ENCODE peak calls at places on chromosomes 13 and 19, in five cellular contexts. B is OCI-LY7, S is GM23248, W is endodermal cell, M is psoas muscle. P is an unnamed sample.

GRCh38 chr13:90416519-90416918 is 931.0 kb upstream of the MIR17HG start:
- DNase-seq in B (no peak), S (peak), W (peak), M (no peak), P (no peak)

GRCh38 chr13:28607187-28607955 is 51.6 kb upstream of the POMP start:
- DNase-seq in B (no peak), S (no peak), W (no peak), M (no peak), P (no peak)

GRCh38 chr19:45138303-45138751 is 22.5 kb downstream of the NKPD1 start:
- DNase-seq in B (peak), S (no peak), W (no peak), M (no peak), P (no peak)

GRCh38 chr13:74158028-74158427 is 23.8 kb upstream of the KLF12 start:
- DNase-seq in B (no peak), S (no peak), W (no peak), M (no peak), P (no peak)

GRCh38 chr13:112150352-112150751 is 83.4 kb downstream of the SOX1 start:
- DNase-seq in B (no peak), S (no peak), W (no peak), M (no peak), P (no peak)

GRCh38 chr13:45392811-45393210 is 25.4 kb downstream of the SLC25A30 start:
- DNase-seq in B (no peak), S (no peak), W (no peak), M (no peak), P (no peak)

GRCh38 chr19:33499671-33500506 is 21.7 kb downstream of the PEPD start:
- DNase-seq in B (no peak), S (no peak), W (no peak), M (no peak), P (no peak)

GRCh38 chr19:35224681-35225604 is 3.6 kb downstream of the FAM187B start:
- DNase-seq in B (peak), S (no peak), W (peak), M (no peak), P (no peak)

GRCh38 chr19:50580970-50581636 is 12.9 kb upstream of the LRRC4B start:
- DNase-seq in B (no peak), S (no peak), W (no peak), M (no peak), P (no peak)

GRCh38 chr19:1811472-1811894 is 593 bp downstream of the ATP8B3 start:
- DNase-seq in B (peak), S (peak), W (no peak), M (peak), P (no peak)

GRCh38 chr19:33194884-33195710 is 967 bp downstream of the LRP3 start:
- DNase-seq in B (no peak), S (peak), W (peak), M (no peak), P (no peak)

GRCh38 chr13:20997301-20998061 is 63.9 kb downstream of the LATS2 start:
- DNase-seq in B (no peak), S (peak), W (peak), M (peak), P (no peak)

GRCh38 chr13:18951412-18951811 is 230.2 kb downstream of the TUBA3C start:
- DNase-seq in B (no peak), S (no peak), W (no peak), M (no peak), P (no peak)

GRCh38 chr19:7137120-7137519 is 67.6 kb downstream of the ZNF557 start:
- DNase-seq in B (no peak), S (no peak), W (no peak), M (no peak), P (no peak)

GRCh38 chr13:110699148-110700145 is 6.5 kb downstream of the CARS2 start:
- DNase-seq in B (no peak), S (no peak), W (no peak), M (no peak), P (no peak)

GRCh38 chr19:33133438-33134031 is 1.6 kb downstream of the WDR88 start:
- DNase-seq in B (no peak), S (no peak), W (peak), M (no peak), P (no peak)

GRCh38 chr13:100526299-100527030 is 62.1 kb downstream of the GGACT start:
- DNase-seq in B (no peak), S (no peak), W (peak), M (no peak), P (no peak)

GRCh38 chr19:12891553-12892021 is 627 bp downstream of the GCDH start:
- DNase-seq in B (no peak), S (no peak), W (peak), M (no peak), P (no peak)

GRCh38 chr19:35959040-35959967 is 23.1 kb downstream of the LRFN3 start:
- DNase-seq in B (no peak), S (peak), W (peak), M (peak), P (no peak)

GRCh38 chr13:109509154-109509905 is 277.1 kb downstream of the IRS2 start:
- DNase-seq in B (no peak), S (peak), W (no peak), M (no peak), P (no peak)

GRCh38 chr13:30743319-30744055 is 8.1 kb downstream of the ALOX5AP start:
- DNase-seq in B (no peak), S (peak), W (no peak), M (peak), P (no peak)

GRCh38 chr13:21719463-21719862 is 48.6 kb downstream of the FGF9 start:
- DNase-seq in B (no peak), S (no peak), W (no peak), M (no peak), P (no peak)

GRCh38 chr19:16588824-16589577 is 16.8 kb upstream of the SLC35E1 start:
- DNase-seq in B (no peak), S (no peak), W (no peak), M (peak), P (no peak)

DNA sequence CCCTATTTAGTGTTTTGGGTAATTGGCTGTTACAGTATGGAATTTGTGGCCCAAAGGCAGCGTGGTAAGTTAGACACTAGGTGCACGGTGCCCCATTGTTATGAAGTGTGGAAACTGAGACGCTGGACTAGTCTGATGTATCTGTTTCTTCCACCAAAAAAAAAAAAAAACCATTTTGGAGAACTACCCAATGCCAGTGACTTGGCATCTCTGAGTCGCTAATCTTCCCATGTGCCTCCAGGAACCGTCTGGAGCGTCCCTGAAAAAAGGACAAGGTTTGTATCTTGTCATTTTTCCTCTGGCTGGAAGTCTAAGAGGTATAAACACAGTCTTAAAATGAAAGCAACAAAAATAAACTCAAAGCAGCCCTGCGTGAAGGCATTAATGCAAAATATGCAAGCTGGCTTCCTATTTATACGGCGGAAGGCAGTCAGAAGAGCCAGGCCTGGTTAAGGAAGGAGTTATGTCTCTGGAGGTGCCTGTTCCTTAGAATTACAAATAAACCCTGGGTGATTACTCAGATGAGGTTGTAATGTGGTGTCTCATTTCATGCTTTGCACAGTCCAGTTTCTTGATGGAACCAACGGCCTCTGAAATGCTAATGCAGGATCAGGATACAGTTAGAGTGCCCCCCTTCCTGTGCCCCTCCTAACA is 20.2 kb downstream of the ACTN4 start:
- DNase-seq in B (no peak), S (peak), W (no peak), M (peak), P (no peak)
- H3K4me3 ChIP-seq in B (peak), S (peak), W (no peak), M (peak), P (no peak)

DNA sequence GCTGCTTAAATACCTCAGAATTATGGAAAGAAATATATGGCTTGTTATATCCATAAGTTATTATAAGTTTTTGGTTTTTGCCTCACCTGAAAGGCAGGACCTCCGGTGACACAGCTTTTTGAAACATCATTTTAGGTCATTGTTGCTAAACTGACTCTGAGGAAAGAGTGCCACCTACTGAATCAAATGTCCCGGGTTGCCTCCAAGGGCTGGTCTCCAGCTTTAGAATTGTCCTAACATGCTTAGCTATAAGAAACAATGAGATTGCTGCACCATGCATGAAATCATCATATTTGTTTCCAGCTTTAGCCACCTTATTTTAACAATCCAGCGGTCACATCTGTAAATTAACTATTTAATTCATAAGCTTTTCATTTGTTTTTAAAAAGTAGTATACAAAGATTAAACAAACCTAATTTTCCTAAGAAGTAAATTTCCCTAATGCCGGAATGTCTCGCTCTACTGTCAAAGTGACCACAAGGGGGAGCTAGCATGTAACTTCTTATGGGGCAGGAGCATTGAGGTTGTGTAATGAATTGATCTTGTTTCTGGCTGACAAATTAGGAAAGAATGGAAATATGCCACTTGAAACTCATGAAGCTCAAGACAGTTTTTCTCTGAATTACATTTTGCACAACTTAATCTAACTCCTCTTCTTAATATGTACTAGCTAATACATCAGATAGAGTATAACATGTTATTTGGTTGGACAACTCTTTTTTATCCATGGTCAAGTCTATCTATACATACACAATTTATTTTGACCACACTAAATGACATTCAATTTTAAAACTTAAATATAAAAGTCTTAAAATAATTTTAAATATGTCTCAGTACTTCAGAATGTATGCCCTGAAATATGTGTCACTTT is 6.7 kb upstream of the PCDH17 start:
- DNase-seq in B (peak), S (peak), W (peak), M (no peak), P (peak)
- H3K4me3 ChIP-seq in B (no peak), S (no peak), W (no peak), M (no peak), P (no peak)

GRCh38 chr19:56839665-56840451 is 668 bp downstream of the PEG3 start:
- DNase-seq in B (no peak), S (no peak), W (no peak), M (peak), P (no peak)

GRCh38 chr19:56842421-56842820 is 1.9 kb upstream of the PEG3 start:
- DNase-seq in B (no peak), S (no peak), W (no peak), M (no peak), P (no peak)

GRCh38 chr19:56838930-56839664 is 1.4 kb downstream of the PEG3 start:
- DNase-seq in B (no peak), S (peak), W (no peak), M (peak), P (no peak)

GRCh38 chr19:56841194-56841546 is 644 bp upstream of the PEG3 start:
- DNase-seq in B (no peak), S (no peak), W (no peak), M (no peak), P (no peak)

DNA sequence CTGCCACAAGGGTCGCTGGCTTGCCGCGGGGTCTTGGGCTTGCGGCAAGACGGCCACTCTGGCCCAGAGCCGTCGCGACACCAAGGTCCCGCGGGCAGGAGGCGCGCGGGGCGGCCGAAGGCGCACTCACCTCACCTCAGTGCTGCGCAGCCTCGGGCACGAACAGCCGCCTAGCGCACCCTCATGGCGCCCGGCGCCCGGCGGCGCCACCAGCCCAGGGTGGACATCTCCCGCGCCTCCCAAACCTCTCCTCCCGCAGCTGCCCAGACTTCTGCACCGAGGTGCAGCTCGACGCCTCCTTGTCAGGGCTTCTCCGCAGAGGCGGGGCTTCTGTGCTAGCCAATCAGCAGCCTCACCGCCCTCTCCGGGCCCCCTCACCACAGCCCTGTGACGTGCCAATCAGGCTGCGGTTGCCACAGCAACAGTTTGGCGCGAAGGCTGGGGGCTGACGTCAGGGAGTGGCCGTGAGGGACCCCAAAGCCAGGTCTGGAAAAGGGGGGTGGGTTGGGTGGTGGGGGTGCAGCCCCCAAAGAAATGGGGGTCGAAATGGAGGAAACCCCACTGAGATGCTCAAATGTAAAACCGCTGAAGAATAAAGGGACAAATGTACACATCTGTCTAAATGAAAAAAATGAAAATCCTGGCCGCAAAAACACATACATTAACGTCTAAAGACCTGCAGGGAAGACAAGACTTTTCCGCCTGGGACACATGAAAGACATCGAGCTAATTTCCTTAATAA is at the start of the genes PEG3 and ZIM2:
- DNase-seq in B (no peak), S (peak), W (no peak), M (peak), P (no peak)
- H3K4me3 ChIP-seq in B (no peak), S (peak), W (no peak), M (peak), P (no peak)

GRCh38 chr19:54574051-54574450 is 461 bp downstream of the LILRA2 start:
- DNase-seq in B (no peak), S (no peak), W (no peak), M (no peak), P (no peak)

GRCh38 chr19:54573330-54573872 is at the start of gene LILRA2:
- DNase-seq in B (peak), S (no peak), W (no peak), M (no peak), P (no peak)

GRCh38 chr19:54570316-54570715 is 3.3 kb upstream of the LILRA2 start:
- DNase-seq in B (no peak), S (no peak), W (no peak), M (no peak), P (no peak)

GRCh38 chr19:54574527-54575056 is 1.0 kb downstream of the LILRA2 start:
- DNase-seq in B (no peak), S (no peak), W (no peak), M (no peak), P (no peak)

DNA sequence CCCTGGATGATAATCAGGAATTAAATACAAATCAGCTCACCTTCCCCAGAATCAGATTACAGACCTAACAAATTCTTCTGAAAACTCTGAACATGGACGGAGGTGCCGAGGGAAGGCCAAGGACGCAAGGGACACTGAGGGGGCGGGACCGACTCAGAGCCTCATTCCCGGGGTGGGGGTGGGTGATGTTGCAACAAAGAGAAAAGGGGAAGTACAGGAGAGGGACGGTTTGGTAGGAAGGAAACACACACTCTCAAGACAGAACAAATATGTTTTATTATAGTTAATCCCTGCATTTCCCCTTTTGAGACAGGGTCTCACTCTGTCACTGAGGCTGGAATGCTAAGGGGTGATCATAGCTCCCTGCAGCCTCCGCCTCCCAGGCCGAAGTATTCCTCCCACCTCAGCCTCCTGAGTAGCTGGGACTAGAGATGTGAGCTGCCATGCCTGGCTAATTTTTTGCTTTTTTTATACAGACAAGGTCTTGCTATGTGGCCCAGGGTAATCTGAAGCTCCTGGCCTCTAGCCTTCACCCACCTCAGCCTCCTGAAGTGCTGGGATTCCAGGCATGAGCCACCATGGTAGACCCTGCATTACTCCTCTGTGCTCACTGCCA is 786 bp upstream of the LILRA2 start:
- DNase-seq in B (peak), S (no peak), W (no peak), M (no peak), P (no peak)
- H3K4me3 ChIP-seq in B (peak), S (no peak), W (no peak), M (no peak), P (no peak)

GRCh38 chr19:14019100-14019499 is 8.8 kb upstream of the RLN3 start:
- DNase-seq in B (peak), S (no peak), W (no peak), M (no peak), P (no peak)
- H3K4me3 ChIP-seq in B (peak), S (no peak), W (no peak), M (no peak), P (no peak)

GRCh38 chr19:18612051-18612771 is 459 bp upstream of the TMEM59L start:
- DNase-seq in B (no peak), S (no peak), W (no peak), M (no peak), P (no peak)
- H3K4me3 ChIP-seq in B (peak), S (peak), W (peak), M (peak), P (peak)

DNA sequence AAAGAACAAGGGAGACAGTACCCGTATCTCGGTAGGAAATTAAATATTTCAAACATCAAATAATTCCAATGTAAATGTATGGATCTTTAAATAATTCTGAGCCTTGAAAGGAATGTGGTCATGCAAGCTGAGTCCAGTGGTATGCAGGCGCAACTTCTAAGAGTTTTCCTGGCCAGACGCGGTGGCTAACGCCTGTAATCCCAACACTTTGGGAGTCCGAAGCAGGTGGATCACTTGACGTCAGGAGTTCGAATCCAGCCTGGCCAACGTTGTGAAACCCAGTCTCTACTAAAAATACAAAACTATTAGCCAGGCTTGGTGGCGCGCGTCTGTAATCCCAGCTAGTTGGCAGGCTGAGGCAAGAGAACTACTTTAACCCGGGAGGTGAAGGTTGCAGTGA is 1.1 kb upstream of the ZNF845 start:
- DNase-seq in B (no peak), S (no peak), W (no peak), M (no peak), P (no peak)
- H3K4me3 ChIP-seq in B (no peak), S (peak), W (no peak), M (peak), P (no peak)

GRCh38 chr19:3405261-3405653 is 38.9 kb downstream of the NFIC start:
- DNase-seq in B (no peak), S (no peak), W (no peak), M (no peak), P (no peak)
- H3K4me3 ChIP-seq in B (no peak), S (peak), W (no peak), M (peak), P (no peak)

DNA sequence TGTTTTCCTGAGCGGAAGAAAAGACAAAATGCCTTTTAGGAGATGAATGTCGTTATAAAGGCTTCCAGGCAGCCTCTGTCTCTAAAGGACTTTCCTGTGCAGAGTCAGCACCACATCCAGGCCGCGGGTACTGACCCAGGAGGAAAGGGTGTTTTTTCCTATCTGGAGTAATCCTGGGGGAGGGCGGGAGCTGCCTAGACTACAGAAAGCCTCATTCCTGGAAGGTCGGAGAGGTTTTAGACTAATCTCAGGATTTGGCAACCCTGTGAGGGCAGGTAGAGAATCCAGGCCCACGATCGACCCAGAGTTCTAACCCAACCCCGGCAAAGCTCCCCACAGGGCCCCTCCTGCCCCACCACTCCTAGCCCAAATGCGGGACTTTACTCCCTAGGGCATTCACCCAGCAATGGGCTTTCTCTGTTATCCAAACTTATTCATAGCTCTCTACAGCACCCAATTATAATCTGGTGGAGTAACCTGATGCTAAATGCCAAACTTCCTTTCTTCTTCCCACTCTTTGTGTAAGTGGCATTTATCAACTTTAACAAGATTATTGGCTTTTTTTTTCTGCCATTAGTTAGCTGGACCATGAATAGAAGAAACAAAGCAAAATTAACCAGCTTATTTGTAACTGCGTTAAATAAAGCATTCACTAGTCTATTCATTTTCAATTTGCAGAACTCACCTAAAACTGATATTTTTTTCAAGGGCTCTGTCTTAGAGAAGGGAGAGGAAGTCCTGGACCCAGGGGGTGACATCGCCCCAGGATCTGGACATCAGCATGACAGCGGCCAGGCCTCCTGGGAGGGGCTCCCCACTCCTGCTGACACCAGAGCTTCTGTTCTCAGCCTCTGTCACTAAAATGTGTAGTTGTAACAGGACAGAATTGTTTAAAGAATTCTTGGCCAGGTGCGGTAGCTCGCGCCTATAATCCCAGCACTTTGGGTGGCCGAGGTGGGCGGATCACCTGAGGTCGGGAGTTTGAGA is 1.4 kb downstream of the FAM124A start:
- DNase-seq in B (no peak), S (no peak), W (peak), M (no peak), P (no peak)
- H3K4me3 ChIP-seq in B (no peak), S (no peak), W (peak), M (peak), P (no peak)